ENCODE peak calls at places on chromosomes 13 and 19, in four cellular contexts. D is BJ, Y is foreskin fibroblast, O is fibroblast of the aortic adventitia. W is an unnamed sample.

GRCh38 chr19:55474269-55475265 is 1.9 kb upstream of the ZNF628 start:
- DNase-seq in D (no peak), O (no peak), Y (no peak), W (peak)

GRCh38 chr13:106089251-106089940 is 446.1 kb downstream of the EFNB2 start:
- DNase-seq in D (no peak), Y (no peak), O (peak), W (no peak)

GRCh38 chr19:14544977-14545715 is 15.8 kb downstream of the TECR start:
- DNase-seq in Y (peak), D (no peak), O (no peak), W (no peak)

GRCh38 chr19:34994643-34995471 is 5.3 kb upstream of the GRAMD1A start:
- DNase-seq in O (peak), D (no peak), Y (no peak), W (no peak)

GRCh38 chr19:18733196-18733647 is 49.7 kb downstream of the CRTC1 start:
- DNase-seq in Y (peak), O (peak), D (no peak), W (no peak)

GRCh38 chr19:56727731-56728130 is 56.2 kb upstream of the ZNF835 start:
- DNase-seq in Y (no peak), O (no peak), D (no peak), W (no peak)

GRCh38 chr19:13029893-13030292 is 34.6 kb downstream of the NFIX start:
- DNase-seq in Y (peak), O (peak), D (no peak), W (no peak)

GRCh38 chr13:98141938-98142426 is 912 bp upstream of the FARP1 start:
- DNase-seq in D (no peak), Y (peak), O (no peak), W (no peak)

GRCh38 chr13:64471916-64472315 is 2758.2 kb downstream of the PCDH9 start:
- DNase-seq in Y (peak), O (peak), D (no peak), W (peak)

GRCh38 chr19:8311461-8312260 is 3.5 kb upstream of the CD320 start:
- DNase-seq in O (no peak), Y (no peak), D (no peak), W (no peak)

GRCh38 chr13:110915874-110916670 is 1.2 kb upstream of the ANKRD10 start:
- DNase-seq in Y (peak), D (peak), O (peak), W (peak)

GRCh38 chr19:58067240-58067912 is 8.3 kb downstream of the ZNF135 start:
- DNase-seq in Y (no peak), D (no peak), O (no peak), W (no peak)

GRCh38 chr13:106155411-106155810 is 380.1 kb downstream of the EFNB2 start:
- DNase-seq in O (no peak), Y (no peak), D (no peak), W (no peak)

GRCh38 chr19:17610384-17610783 is 54.9 kb downstream of the COLGALT1 start:
- DNase-seq in Y (peak), D (no peak), O (peak), W (no peak)

GRCh38 chr13:107901996-107902562 is 313.3 kb downstream of the LIG4 start:
- DNase-seq in O (no peak), Y (no peak), D (no peak), W (no peak)

GRCh38 chr13:63184693-63185092 is 1769.0 kb upstream of the PCDH20 start:
- DNase-seq in O (peak), Y (peak), D (peak), W (no peak)

GRCh38 chr19:6730153-6730804 is 7.1 kb downstream of the GPR108 start:
- DNase-seq in Y (no peak), D (no peak), O (no peak), W (no peak)

GRCh38 chr13:113135281-113135760 is 12.7 kb downstream of the F10 start:
- DNase-seq in O (no peak), Y (no peak), D (no peak), W (no peak)

GRCh38 chr19:2274937-2275535 is 6.9 kb downstream of the PEAK3 start:
- DNase-seq in O (peak), Y (peak), D (no peak), W (no peak)

GRCh38 chr19:3578390-3578789 is 5.6 kb downstream of the HMG20B start:
- DNase-seq in O (no peak), Y (no peak), D (no peak), W (no peak)

GRCh38 chr13:77749481-77749880 is 52.0 kb downstream of the SLAIN1 start:
- DNase-seq in O (no peak), Y (no peak), D (no peak), W (no peak)

DNA sequence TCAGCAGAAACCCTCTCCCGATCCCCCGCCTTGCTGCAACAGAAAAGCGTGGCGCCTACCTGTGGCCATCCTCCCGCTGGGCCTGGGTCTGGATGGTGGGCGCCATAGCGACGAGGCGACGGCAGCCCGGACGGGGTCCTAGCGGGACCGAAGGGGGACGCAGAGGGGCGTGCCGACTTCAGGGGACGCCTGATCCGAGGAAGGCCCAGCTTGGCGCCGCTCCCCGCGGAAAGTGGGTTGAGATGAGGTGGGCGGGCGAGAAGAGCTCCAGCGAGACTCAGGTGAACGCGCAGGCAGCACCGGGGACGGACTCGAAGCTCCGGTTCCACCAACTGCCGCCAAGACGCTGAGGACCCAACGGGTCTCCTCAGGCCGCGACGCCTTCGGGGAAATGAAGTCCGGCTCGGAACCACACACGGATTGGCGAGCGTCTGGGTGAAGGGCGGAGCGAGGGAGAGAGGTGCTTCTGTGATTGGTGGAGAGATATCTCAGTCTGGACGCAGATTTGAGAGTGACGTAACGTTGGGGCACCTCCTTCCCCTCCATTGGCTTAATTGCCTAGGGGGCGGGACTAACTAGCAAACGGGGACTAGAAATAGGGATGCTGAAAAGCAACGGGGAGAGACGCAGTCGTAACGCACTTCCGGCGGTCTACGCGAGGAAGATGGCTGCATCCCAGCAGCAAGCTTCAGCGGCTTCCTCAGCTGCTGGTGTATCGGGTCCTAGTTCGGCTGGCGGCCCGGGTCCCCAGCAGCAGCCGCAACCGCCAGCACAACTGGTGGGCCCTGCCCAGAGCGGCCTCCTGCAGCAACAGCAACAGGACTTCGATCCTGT is at the start of the genes MED29 and PAF1:
- DNase-seq in Y (peak), D (peak), O (peak), W (peak)
- TF ChIP-seq CTCF in Y (no peak), D (peak), O (no peak), W (no peak)

GRCh38 chr19:49676690-49677231 is 310 bp upstream of the PRMT1 start:
- DNase-seq in Y (peak), D (peak), O (peak), W (peak)

GRCh38 chr19:49667473-49667872 is 1.7 kb downstream of the BCL2L12 start:
- DNase-seq in Y (no peak), O (no peak), D (no peak), W (no peak)

GRCh38 chr19:49669511-49669910 is 3.8 kb downstream of the BCL2L12 start:
- DNase-seq in D (no peak), O (no peak), Y (no peak), W (no peak)

GRCh38 chr19:49676136-49676689 is 858 bp upstream of the PRMT1 start:
- DNase-seq in D (peak), Y (peak), O (peak), W (peak)

GRCh38 chr19:49672131-49672919 is 4.7 kb upstream of the PRMT1 start:
- DNase-seq in O (peak), D (no peak), Y (peak), W (no peak)
- H3K4me3 ChIP-seq in O (peak), D (no peak), Y (no peak), W (no peak)

DNA sequence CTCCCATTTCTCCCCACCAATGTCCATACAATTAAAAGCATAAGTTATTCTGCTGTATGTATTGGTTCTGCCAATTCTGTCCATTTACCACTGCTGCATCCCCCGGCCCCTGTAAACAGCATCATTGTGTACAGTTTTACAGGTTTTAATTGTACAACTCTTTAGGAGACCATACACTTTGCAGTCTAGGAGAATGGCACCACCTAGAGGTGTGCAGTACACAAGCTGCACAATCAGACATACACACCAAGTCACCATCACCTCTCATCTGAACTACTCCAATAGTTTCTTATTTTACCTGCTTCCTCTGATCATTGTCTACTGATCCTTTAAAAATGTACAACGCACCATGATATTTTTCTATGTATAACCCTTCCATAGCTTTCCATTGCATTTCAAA is 855.9 kb upstream of the KLHL1 start:
- DNase-seq in Y (no peak), O (no peak), D (no peak), W (no peak)
- TF ChIP-seq CTCF in Y (no peak), O (no peak), D (no peak), W (no peak)

GRCh38 chr19:374183-374885 is 29.7 kb upstream of the MIER2 start:
- DNase-seq in D (no peak), Y (no peak), O (no peak), W (no peak)

GRCh38 chr19:375395-376110 is 31.0 kb upstream of the MIER2 start:
- DNase-seq in O (no peak), D (no peak), Y (no peak), W (no peak)

GRCh38 chr19:376111-376470 is 31.5 kb upstream of the MIER2 start:
- DNase-seq in Y (no peak), O (no peak), D (no peak), W (no peak)

GRCh38 chr19:373391-374182 is 29.0 kb upstream of the MIER2 start:
- DNase-seq in Y (no peak), D (no peak), O (no peak), W (no peak)

GRCh38 chr19:374886-375235 is 30.3 kb upstream of the MIER2 start:
- DNase-seq in O (no peak), D (no peak), Y (no peak), W (no peak)
- H3K4me3 ChIP-seq in O (no peak), D (no peak), Y (no peak), W (no peak)

GRCh38 chr19:40553885-40554857 is 22.5 kb upstream of the SHKBP1 start:
- DNase-seq in D (no peak), O (no peak), Y (no peak), W (no peak)

GRCh38 chr19:40550951-40551350 is 25.7 kb upstream of the SHKBP1 start:
- DNase-seq in O (no peak), Y (no peak), D (no peak), W (no peak)

GRCh38 chr19:40552848-40553247 is 23.8 kb upstream of the SHKBP1 start:
- DNase-seq in Y (no peak), O (no peak), D (no peak), W (no peak)

GRCh38 chr19:40549007-40549708 is 27.5 kb upstream of the SHKBP1 start:
- DNase-seq in D (no peak), O (peak), Y (peak), W (no peak)
- TF ChIP-seq CTCF in D (peak), O (peak), Y (peak), W (peak)